ENCODE peak calls at places on chromosomes 12 and 14, in six cellular contexts. O, A, X, Q, H and S are unnamed samples.

GRCh38 chr12:24937553-24938244 is 11.2 kb downstream of the BCAT1 start:
- DNase-seq in H (no peak), A (peak; percentile 54), Q (no peak), O (no peak), X (peak; percentile 51), S (no peak)

GRCh38 chr12:20000229-20000869 is 368.0 kb upstream of the PDE3A start:
- DNase-seq in H (no peak), Q (no peak), A (peak; percentile 18), X (no peak), O (no peak), S (peak; percentile 22)

GRCh38 chr12:110180591-110181005 is 56.4 kb downstream of the IFT81 start:
- DNase-seq in X (peak; percentile 51), Q (no peak), A (no peak), O (no peak), H (no peak), S (no peak)

GRCh38 chr14:55102141-55102547 is 26.9 kb upstream of the LGALS3 start:
- DNase-seq in O (no peak), X (peak; percentile 96), Q (peak; percentile 59), H (peak; percentile 49), A (peak; percentile 81), S (peak; percentile 92)

GRCh38 chr14:77730976-77731497 is 23.1 kb downstream of the SLIRP start:
- DNase-seq in H (no peak), O (no peak), A (no peak), X (peak; percentile 33), Q (no peak), S (no peak)

GRCh38 chr12:117352883-117353282 is 8.5 kb downstream of the NOS1 start:
- DNase-seq in A (no peak), X (no peak), H (no peak), O (no peak), Q (no peak), S (no peak)

GRCh38 chr14:94367896-94368590 is 20.4 kb downstream of the SERPINA1 start:
- DNase-seq in H (no peak), A (no peak), Q (no peak), O (no peak), X (no peak), S (no peak)

GRCh38 chr12:121800694-121801600 is 2.9 kb upstream of the SETD1B start:
- DNase-seq in O (no peak), Q (peak; percentile 76), A (peak; percentile 83), H (no peak), X (peak; percentile 83), S (peak; percentile 86)

GRCh38 chr12:69998011-69998410 is 173.0 kb downstream of the MYRFL start:
- DNase-seq in A (no peak), H (no peak), Q (no peak), X (no peak), O (no peak), S (no peak)

GRCh38 chr14:89669209-89669608 is 252.2 kb upstream of the FOXN3 start:
- DNase-seq in A (no peak), O (no peak), X (no peak), Q (no peak), H (no peak), S (no peak)

GRCh38 chr12:75876843-75877587 is 154.6 kb downstream of the PHLDA1 start:
- DNase-seq in H (no peak), Q (no peak), A (peak; percentile 81), O (no peak), X (no peak), S (no peak)

GRCh38 chr12:104485651-104486341 is 29.0 kb downstream of the CHST11 start:
- DNase-seq in X (no peak), O (no peak), A (no peak), Q (no peak), H (no peak), S (no peak)

GRCh38 chr12:78802593-78802992 is 62.0 kb upstream of the SYT1 start:
- DNase-seq in H (no peak), X (peak; percentile 70), Q (no peak), O (no peak), A (peak; percentile 24), S (peak; percentile 20)

GRCh38 chr14:92783813-92784431 is 10.2 kb upstream of the GOLGA5 start:
- DNase-seq in H (no peak), A (peak; percentile 53), X (peak; percentile 75), Q (no peak), O (peak; percentile 11), S (peak; percentile 80)

GRCh38 chr14:50025776-50026175 is 90.6 kb downstream of the VCPKMT start:
- DNase-seq in Q (no peak), A (no peak), X (peak; percentile 48), H (no peak), O (no peak), S (no peak)

GRCh38 chr12:87828384-87828973 is 200.7 kb downstream of the C12orf50 start:
- DNase-seq in H (no peak), A (no peak), X (no peak), Q (no peak), O (no peak), S (no peak)

GRCh38 chr12:121793501-121793835 is at the start of gene RHOF:
- DNase-seq in Q (no peak), A (no peak), X (no peak), O (no peak), H (no peak), S (no peak)

GRCh38 chr12:124459852-124460645 is 107.4 kb downstream of the NCOR2 start:
- DNase-seq in A (no peak), X (no peak), Q (no peak), H (no peak), O (no peak), S (no peak)

GRCh38 chr12:47441490-47441889 is 264.3 kb downstream of the RPAP3 start:
- DNase-seq in X (no peak), A (no peak), O (no peak), Q (no peak), H (no peak), S (no peak)

GRCh38 chr14:74571441-74571841 is 40.6 kb downstream of the LTBP2 start:
- DNase-seq in X (peak; percentile 70), Q (no peak), O (no peak), A (no peak), H (no peak), S (peak; percentile 82)

GRCh38 chr14:23443881-23444280 is 8.4 kb upstream of the MYH7 start:
- DNase-seq in A (no peak), Q (no peak), X (no peak), O (no peak), H (no peak), S (no peak)

GRCh38 chr12:122862872-122863701 is 27.8 kb downstream of the HIP1R start:
- DNase-seq in Q (no peak), H (no peak), X (no peak), A (no peak), O (no peak), S (no peak)

GRCh38 chr14:64577211-64577610 is 27.4 kb downstream of the PPP1R36 start:
- DNase-seq in X (no peak), A (no peak), H (no peak), O (no peak), Q (no peak), S (no peak)
- H3K23ac ChIP-seq in X (no peak overlapping the region), A (no peak overlapping the region), H (no peak overlapping the region), O (no peak overlapping the region), Q (no peak overlapping the region), S (no peak overlapping the region)

DNA sequence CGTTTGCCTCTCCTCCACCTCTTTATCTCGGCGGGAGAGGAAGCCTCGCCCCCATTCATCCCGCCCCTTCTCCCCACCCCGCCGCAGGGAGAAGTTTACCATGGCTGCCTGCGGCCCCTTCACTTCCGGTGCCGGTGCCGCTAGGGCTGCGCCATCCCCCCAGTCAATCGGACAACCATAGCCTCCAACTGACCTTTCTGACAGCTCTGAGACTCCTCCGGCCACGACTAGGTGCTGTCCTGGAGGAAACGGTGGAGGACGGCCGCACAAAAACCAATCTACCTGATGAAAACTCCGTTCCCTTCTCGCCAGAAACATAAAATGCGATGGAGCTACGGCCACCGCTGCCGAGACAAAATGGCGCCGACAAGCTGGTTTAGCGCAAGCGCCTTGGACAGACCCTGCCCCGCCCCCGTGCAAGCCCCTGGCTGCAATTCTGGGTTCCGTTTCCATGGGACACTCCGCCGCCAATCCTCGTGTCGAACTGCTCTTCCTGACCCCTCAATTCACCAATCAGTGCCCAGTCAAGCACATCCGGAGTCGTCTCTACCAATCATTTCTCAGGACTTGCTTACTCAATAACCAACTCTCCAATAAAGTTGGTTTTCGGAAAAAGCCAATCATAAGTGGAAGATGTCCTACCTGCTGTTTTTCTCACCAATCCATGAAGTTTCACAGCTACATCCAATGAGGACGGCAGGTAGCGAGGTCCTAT is 436 bp upstream of the ARID4A start:
- DNase-seq in O (peak; percentile 100), X (peak; percentile 100), Q (peak; percentile 99), A (peak; percentile 100), H (peak; percentile 99), S (peak; percentile 100)
- H3K4me1 ChIP-seq in O (no peaks in the 10 kb centered on the region), X (no peaks in the 10 kb centered on the region), Q (no peaks in the 10 kb centered on the region), A (no peaks in the 10 kb centered on the region), H (no peaks in the 10 kb centered on the region), S (no peaks in the 10 kb centered on the region)

DNA sequence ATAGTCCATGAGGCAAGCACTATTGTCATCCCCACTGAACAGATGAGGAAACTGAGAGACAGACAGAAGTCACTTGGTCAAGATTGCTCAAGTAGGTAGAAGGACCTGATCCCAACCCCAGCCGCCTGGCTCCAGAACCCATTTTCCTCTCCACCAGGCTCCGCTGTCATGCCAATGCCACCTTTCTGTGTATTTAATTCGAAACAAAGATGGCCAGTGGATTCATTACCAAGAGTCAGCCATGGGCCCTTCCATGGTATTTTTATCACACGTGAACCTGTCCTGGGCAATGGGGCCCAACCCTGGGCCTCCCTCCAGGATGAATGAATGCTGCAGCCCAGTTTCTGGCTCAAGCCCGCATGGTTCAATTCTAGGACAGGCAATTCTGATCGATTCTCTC is 673.4 kb downstream of the BCL11B start:
- DNase-seq in Q (no peak), H (no peak), X (no peak), A (no peak), O (no peak), S (no peak)
- H3K23ac ChIP-seq in Q (no peak overlapping the region), H (no peak overlapping the region), X (no peak overlapping the region), A (no peak overlapping the region), O (no peak overlapping the region), S (no peak overlapping the region)

GRCh38 chr12:26523708-26524150 is 309.3 kb downstream of the ITPR2 start:
- DNase-seq in A (peak; percentile 33), O (no peak), Q (no peak), X (peak; percentile 93), H (no peak), S (peak; percentile 79)
- H3K4me1 ChIP-seq in A (no peaks in the 10 kb centered on the region), O (no peaks in the 10 kb centered on the region), Q (peaks cover 2% of the 10 kb centered on the region), X (no peaks in the 10 kb centered on the region), H (no peaks in the 10 kb centered on the region), S (peaks cover 2% of the 10 kb centered on the region)